ENCODE peak calls at places on chromosome 13, in four cellular contexts. B is H1, A is GM12878, M is HepG2. O is an unnamed sample.

GRCh38 chr13:106484755-106485193 is 50.7 kb downstream of the EFNB2 start:
- DNase-seq in M (no peak), B (no peak), A (no peak), O (no peak)

GRCh38 chr13:98284677-98285076 is 107.6 kb upstream of the RNF113B start:
- DNase-seq in M (no peak), A (no peak), B (no peak), O (no peak)

GRCh38 chr13:30125422-30126073 is 181.8 kb downstream of the KATNAL1 start:
- DNase-seq in M (peak; percentile 43), B (no peak), A (no peak), O (no peak)

GRCh38 chr13:88948501-88948900 is 1277.3 kb downstream of the SLITRK5 start:
- DNase-seq in M (no peak), B (no peak), A (no peak), O (no peak)

GRCh38 chr13:60591348-60591747 is 194.3 kb downstream of the TDRD3 start:
- DNase-seq in M (no peak), A (no peak), B (no peak), O (no peak)

GRCh38 chr13:96963786-96964475 is 30.3 kb downstream of the OXGR1 start:
- DNase-seq in M (no peak), B (no peak), A (no peak), O (no peak)

GRCh38 chr13:26719356-26719945 is 41.1 kb downstream of the GPR12 start:
- DNase-seq in A (no peak), M (no peak), B (no peak), O (no peak)

GRCh38 chr13:112733661-112734379 is 44.0 kb downstream of the ATP11A start:
- DNase-seq in B (no peak), A (no peak), M (no peak), O (peak; percentile 50)

GRCh38 chr13:108702171-108702570 is 72.8 kb downstream of the MYO16 start:
- DNase-seq in B (no peak), M (no peak), A (no peak), O (no peak)

GRCh38 chr13:42883771-42884170 is 102.4 kb downstream of the FAM216B start:
- DNase-seq in B (no peak), M (no peak), A (no peak), O (no peak)

GRCh38 chr13:94112731-94113130 is 366.8 kb downstream of the DCT start:
- DNase-seq in M (no peak), A (no peak), B (no peak), O (no peak)

GRCh38 chr13:94112227-94112626 is 367.3 kb downstream of the DCT start:
- DNase-seq in M (peak; percentile 28), B (no peak), A (no peak), O (no peak)

GRCh38 chr13:94115054-94115453 is 364.4 kb downstream of the DCT start:
- DNase-seq in A (no peak), M (no peak), B (no peak), O (no peak)

GRCh38 chr13:94114166-94114565 is 365.3 kb downstream of the DCT start:
- DNase-seq in A (no peak), B (no peak), M (no peak), O (no peak)

GRCh38 chr13:94110011-94110410 is 369.5 kb downstream of the DCT start:
- DNase-seq in M (no peak), B (no peak), A (no peak), O (no peak)
- TF ChIP-seq SUZ12 in M (no peak), B (no peak), A (no peak), O (no peak)

GRCh38 chr13:23350009-23350408 is 83.5 kb downstream of the SACS start:
- DNase-seq in M (no peak), A (no peak), B (no peak), O (no peak)
- TF ChIP-seq YY1 in M (no peak), A (no peak), B (no peak), O (no peak)

GRCh38 chr13:95858286-95859075 is 181.5 kb downstream of the DNAJC3 start:
- DNase-seq in A (no peak), M (no peak), B (no peak), O (no peak)
- TF ChIP-seq SUZ12 in A (no peak), M (no peak), B (no peak), O (no peak)

GRCh38 chr13:52454459-52454824 is 836 bp upstream of the CKAP2 start:
- DNase-seq in A (peak; percentile 69), B (no peak), M (no peak), O (no peak)
- TF ChIP-seq YY1 in A (no peak), B (no peak), M (no peak), O (no peak)

GRCh38 chr13:110911880-110912279 is 3.0 kb downstream of the ANKRD10 start:
- DNase-seq in M (no peak), A (no peak), B (no peak), O (no peak)

GRCh38 chr13:110910013-110910890 is 4.6 kb downstream of the ANKRD10 start:
- DNase-seq in B (no peak), M (no peak), A (no peak), O (no peak)

GRCh38 chr13:110904748-110905147 is 10.1 kb downstream of the ANKRD10 start:
- DNase-seq in M (no peak), B (no peak), A (no peak), O (no peak)

GRCh38 chr13:110907301-110907700 is 7.6 kb downstream of the ANKRD10 start:
- DNase-seq in M (no peak), B (no peak), A (no peak), O (no peak)

GRCh38 chr13:110907951-110908898 is 6.6 kb downstream of the ANKRD10 start:
- DNase-seq in M (peak; percentile 94), A (no peak), B (peak; percentile 75), O (peak; percentile 80)
- TF ChIP-seq SUZ12 in M (no peak), A (no peak), B (no peak), O (no peak)

DNA sequence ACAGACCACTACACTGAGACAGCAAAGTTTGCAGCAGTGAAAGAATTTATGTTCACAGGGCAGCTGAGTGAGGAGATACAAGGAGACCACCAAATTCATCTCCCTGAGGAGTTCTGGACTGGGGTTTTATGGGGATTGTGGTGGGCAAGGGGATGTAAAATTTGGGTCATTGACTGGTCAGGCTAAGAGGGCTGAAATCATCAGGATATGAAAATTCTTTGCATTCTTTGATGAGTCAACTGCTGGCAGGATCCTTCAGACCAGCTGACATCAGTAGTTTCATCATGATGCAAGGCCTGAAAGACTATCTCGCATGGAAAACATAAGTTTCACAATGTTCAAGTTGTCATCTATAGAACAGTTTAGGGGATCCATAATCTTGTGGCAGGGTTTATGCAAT is 869.5 kb upstream of the PCDH9 start:
- DNase-seq in M (no peak), A (no peak), B (no peak), O (no peak)
- TF ChIP-seq YY1 in M (no peak), A (no peak), B (no peak), O (no peak)

GRCh38 chr13:99392126-99392805 is 85.1 kb upstream of the GPR183 start:
- DNase-seq in M (no peak), B (no peak), A (no peak), O (no peak)
- TF ChIP-seq SUZ12 in M (no peak), B (no peak), A (no peak), O (no peak)